ENCODE peak calls at places on chromosomes 3 and 15, in nine cellular contexts. A is lower lobe of right lung, W is endothelial cell of umbilical vein, L is GM23338, K is mucosa of descending colon, E is stomach, M is SK-N-SH, V is heart left ventricle, S is H9. Z is an unnamed sample.
A peak's percentile ranks its signal among the peaks of the same experiment; 100 is the strongest.

GRCh38 chr15:81939604-81940440 is 106.0 kb downstream of the MEX3B start:
- DNase-seq in K (no peak), E (no peak), S (no peak), V (no peak), A (no peak), L (peak; percentile 69), W (peak; percentile 65), M (peak; percentile 42), Z (no peak)

GRCh38 chr15:60486742-60487141 is 7.8 kb upstream of the ICE2 start:
- DNase-seq in V (no peak), A (no peak), S (no peak), L (no peak), M (no peak), W (no peak), K (no peak), E (no peak), Z (no peak)

GRCh38 chr3:188400494-188401243 is 246.7 kb downstream of the LPP start:
- DNase-seq in L (no peak), V (no peak), E (no peak), M (no peak), S (no peak), W (no peak), K (no peak), A (no peak), Z (no peak)

GRCh38 chr3:58584690-58585004 is 7.5 kb upstream of the FAM107A start:
- DNase-seq in V (no peak), L (no peak), W (no peak), A (no peak), M (no peak), S (no peak), E (no peak), K (no peak), Z (no peak)

GRCh38 chr3:122926811-122927210 is 100.8 kb downstream of the SEMA5B start:
- DNase-seq in A (no peak), E (no peak), W (no peak), K (no peak), V (no peak), M (no peak), L (no peak), S (no peak), Z (no peak)

GRCh38 chr3:109369510-109369909 is 32.2 kb upstream of the DPPA4 start:
- DNase-seq in E (no peak), S (peak; percentile 66), A (no peak), L (peak; percentile 79), W (no peak), M (no peak), V (no peak), K (no peak), Z (no peak)

GRCh38 chr3:100978036-100978659 is 15.1 kb downstream of the ABI3BP start:
- DNase-seq in A (no peak), S (no peak), W (no peak), L (no peak), E (no peak), M (no peak), K (no peak), V (no peak), Z (no peak)

GRCh38 chr3:111850481-111850880 is 8.6 kb upstream of the PHLDB2 start:
- DNase-seq in W (peak; percentile 69), V (no peak), A (no peak), E (no peak), K (no peak), M (no peak), L (no peak), S (no peak), Z (no peak)

GRCh38 chr15:77720155-77720554 is 87.4 kb upstream of the LINGO1 start:
- DNase-seq in K (no peak), A (no peak), M (peak; percentile 59), L (no peak), W (no peak), S (no peak), E (no peak), V (no peak), Z (no peak)

GRCh38 chr15:80173022-80173759 is 20.4 kb downstream of the FAH start:
- DNase-seq in A (peak; percentile 79), L (peak; percentile 87), S (peak; percentile 81), K (peak; percentile 65), W (peak; percentile 58), V (peak; percentile 49), E (peak; percentile 85), M (peak; percentile 79), Z (peak; percentile 68)

GRCh38 chr3:39144095-39144747 is 9.2 kb downstream of the CSRNP1 start:
- DNase-seq in S (peak; percentile 26), K (no peak), V (no peak), W (no peak), L (no peak), E (no peak), M (peak; percentile 67), A (no peak), Z (no peak)

GRCh38 chr3:169478566-169479313 is 184.8 kb downstream of the MECOM start:
- DNase-seq in L (no peak), V (no peak), S (no peak), K (no peak), E (no peak), W (no peak), A (no peak), M (no peak), Z (no peak)

GRCh38 chr3:31461441-31461840 is 71.3 kb upstream of the STT3B start:
- DNase-seq in V (no peak), K (no peak), M (no peak), E (no peak), W (no peak), A (no peak), L (no peak), S (no peak), Z (peak; percentile 30)

GRCh38 chr3:166608132-166608531 is 770.9 kb upstream of the BCHE start:
- DNase-seq in S (no peak), V (no peak), A (no peak), K (no peak), E (no peak), M (no peak), W (no peak), L (no peak), Z (no peak)

DNA sequence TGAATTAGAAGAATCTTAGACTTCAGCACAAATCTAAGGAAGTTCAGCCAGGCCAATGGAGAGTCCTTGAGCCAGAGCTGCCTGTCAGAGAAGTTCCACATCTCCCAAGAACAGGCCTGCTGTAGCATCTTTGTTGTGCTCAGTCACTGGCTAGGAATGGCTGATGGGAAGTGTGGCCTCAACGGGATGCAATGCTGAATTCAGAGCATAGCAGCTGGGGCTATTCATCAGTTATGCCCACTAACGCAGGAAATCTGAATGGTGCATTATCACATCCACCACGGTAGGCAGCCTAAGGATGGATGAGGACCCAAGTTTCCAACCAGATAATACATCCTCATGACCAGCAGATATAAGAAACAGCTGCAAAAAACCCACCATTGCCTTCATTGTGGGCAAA is 3.2 kb upstream of the EIF1B start:
- DNase-seq in A (no peak), S (no peak), M (no peak), W (no peak), K (no peak), E (no peak), V (no peak), L (no peak), Z (no peak)
- TF ChIP-seq CTCF in A (no peak), S (no peak), M (no peak), W (no peak), K (no peak), E (no peak), V (no peak), L (no peak), Z (no peak)

GRCh38 chr15:57385923-57386390 is 9.7 kb downstream of the CGNL1 start:
- DNase-seq in L (peak; percentile 89), V (no peak), E (no peak), A (no peak), K (no peak), W (no peak), S (peak; percentile 68), M (no peak), Z (no peak)

GRCh38 chr15:57384816-57385215 is 8.5 kb downstream of the CGNL1 start:
- DNase-seq in K (no peak), W (peak; percentile 65), A (no peak), M (no peak), L (no peak), S (no peak), E (no peak), V (no peak), Z (no peak)

GRCh38 chr15:57382222-57382621 is 5.9 kb downstream of the CGNL1 start:
- DNase-seq in M (no peak), K (no peak), L (no peak), E (peak; percentile 58), S (no peak), W (no peak), A (no peak), V (no peak), Z (no peak)

GRCh38 chr15:57382969-57383368 is 6.7 kb downstream of the CGNL1 start:
- DNase-seq in V (no peak), A (no peak), E (no peak), W (peak; percentile 24), M (no peak), L (no peak), K (no peak), S (no peak), Z (no peak)

GRCh38 chr15:57384024-57384423 is 7.7 kb downstream of the CGNL1 start:
- DNase-seq in L (no peak), W (no peak), S (no peak), A (no peak), K (no peak), E (no peak), M (no peak), V (peak; percentile 47), Z (no peak)
- H3K4me1 ChIP-seq in L (peaks cover 79% of the 10 kb centered on the region), W (peaks cover 51% of the 10 kb centered on the region), S (peaks cover 24% of the 10 kb centered on the region), A (peaks cover 72% of the 10 kb centered on the region), K (no peaks in the 10 kb centered on the region), E (peaks cover 90% of the 10 kb centered on the region), M (no peaks in the 10 kb centered on the region), V (peaks cover 12% of the 10 kb centered on the region), Z (no peaks in the 10 kb centered on the region)

GRCh38 chr15:67458449-67458848 is 62.5 kb upstream of the C15orf61 start:
- DNase-seq in V (no peak), W (no peak), E (no peak), M (no peak), L (no peak), A (no peak), K (no peak), S (no peak), Z (no peak)

GRCh38 chr15:67462802-67463201 is 58.1 kb upstream of the C15orf61 start:
- DNase-seq in L (no peak), K (no peak), V (no peak), S (no peak), E (no peak), M (no peak), A (no peak), W (no peak), Z (no peak)

GRCh38 chr15:67460521-67460920 is 60.4 kb upstream of the C15orf61 start:
- DNase-seq in A (no peak), L (no peak), W (no peak), K (no peak), V (no peak), S (no peak), M (no peak), E (no peak), Z (no peak)

GRCh38 chr15:67463488-67463887 is 57.4 kb upstream of the C15orf61 start:
- DNase-seq in L (no peak), V (no peak), E (no peak), A (no peak), K (no peak), M (no peak), S (no peak), W (no peak), Z (no peak)

GRCh38 chr15:67461735-67462134 is 59.2 kb upstream of the C15orf61 start:
- DNase-seq in M (no peak), W (no peak), E (no peak), V (no peak), A (no peak), K (no peak), L (no peak), S (no peak), Z (no peak)
- TF ChIP-seq CTCF in M (no peak), W (no peak), E (no peak), V (no peak), A (no peak), K (no peak), L (no peak), S (no peak), Z (no peak)

GRCh38 chr15:71662306-71662705 is 148.0 kb upstream of the NR2E3 start:
- DNase-seq in K (no peak), E (no peak), A (no peak), V (no peak), M (no peak), S (no peak), W (peak; percentile 68), L (no peak), Z (no peak)
- H3K4me1 ChIP-seq in K (no peaks in the 10 kb centered on the region), E (peaks cover 22% of the 10 kb centered on the region), A (no peaks in the 10 kb centered on the region), V (no peaks in the 10 kb centered on the region), M (peaks cover 13% of the 10 kb centered on the region), S (no peaks in the 10 kb centered on the region), W (peaks cover 7% of the 10 kb centered on the region), L (no peaks in the 10 kb centered on the region), Z (no peaks in the 10 kb centered on the region)

Z was measured in tibial nerve.